ENCODE peak calls at places on chromosomes 7 and 10, in nine cellular contexts. C is suprapubic skin; D is dorsolateral prefrontal cortex; N is H9; I is CD4-positive, alpha-beta T cell; X is OCI-LY7; Z is RWPE1; H is left ventricle myocardium inferior; G is PC-9. S is an unnamed sample.

GRCh38 chr10:72263613-72264241 is 10.0 kb upstream of the DDIT4 start:
- DNase-seq in C (no peak), D (no peak), N (no peak), I (peak), X (peak), Z (no peak), H (no peak), G (peak), S (no peak)

GRCh38 chr10:132828681-132829080 is 42.7 kb upstream of the NKX6-2 start:
- DNase-seq in C (no peak), D (no peak), N (peak), I (no peak), X (no peak), Z (no peak), H (no peak), G (no peak), S (no peak)

GRCh38 chr7:132049462-132050304 is 493.3 kb upstream of the PODXL start:
- DNase-seq in C (no peak), D (no peak), N (peak), I (no peak), X (peak), Z (no peak), H (no peak), G (no peak), S (no peak)

GRCh38 chr10:484441-484924 is 205.0 kb downstream of the DIP2C start:
- DNase-seq in C (no peak), D (no peak), N (peak), I (peak), X (peak), Z (peak), H (no peak), G (no peak), S (no peak)

GRCh38 chr7:47301078-47301477 is 280.8 kb downstream of the TNS3 start:
- DNase-seq in C (no peak), D (no peak), N (peak), I (no peak), X (no peak), Z (no peak), H (no peak), G (no peak), S (no peak)

GRCh38 chr10:124559372-124560132 is 97.9 kb downstream of the LHPP start:
- DNase-seq in C (no peak), D (no peak), N (no peak), I (no peak), X (no peak), Z (no peak), H (no peak), G (no peak), S (no peak)

GRCh38 chr7:88090671-88091070 is 129.2 kb downstream of the SRI start:
- DNase-seq in C (no peak), D (no peak), N (no peak), I (no peak), X (no peak), Z (no peak), H (no peak), G (no peak), S (no peak)

GRCh38 chr7:12954374-12954773 is 266.9 kb downstream of the ARL4A start:
- DNase-seq in C (no peak), D (no peak), N (no peak), I (no peak), X (no peak), Z (no peak), H (no peak), G (no peak), S (no peak)

GRCh38 chr10:65769828-65770227 is 1156.0 kb upstream of the LRRTM3 start:
- DNase-seq in C (no peak), D (no peak), N (no peak), I (no peak), X (no peak), Z (no peak), H (no peak), G (no peak), S (no peak)

DNA sequence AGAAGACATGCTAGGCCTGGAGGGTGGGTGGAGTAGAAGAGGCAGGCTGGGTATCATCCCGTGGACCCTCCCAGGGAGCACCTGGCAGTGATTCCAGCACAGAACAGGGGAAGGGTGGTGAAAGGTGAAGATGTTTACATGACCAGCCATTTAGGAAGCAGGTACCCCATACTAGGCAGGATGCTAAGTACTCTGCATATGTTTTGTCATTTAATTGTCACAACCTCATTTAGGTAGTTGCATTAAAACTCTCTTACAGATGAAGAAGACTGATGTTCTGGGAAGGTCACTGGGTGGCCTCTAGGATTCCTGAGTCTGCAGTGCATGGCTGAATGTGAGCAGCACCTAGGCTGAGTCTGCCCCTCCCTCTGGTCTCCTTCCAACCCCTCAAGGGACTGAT is 15.2 kb downstream of the ITPRIP start:
- DNase-seq in C (no peak), D (no peak), N (peak), I (no peak), X (no peak), Z (no peak), H (no peak), G (no peak), S (peak)
- TF ChIP-seq CTCF in C (no peak), D (no peak), N (no peak), I (no peak), X (no peak), Z (no peak), H (no peak), G (no peak), S (no peak)

GRCh38 chr7:139896288-139896687 is 67.2 kb downstream of the TBXAS1 start:
- DNase-seq in C (no peak), D (no peak), N (no peak), I (no peak), X (no peak), Z (no peak), H (no peak), G (no peak), S (no peak)

GRCh38 chr7:139899328-139900020 is 70.4 kb downstream of the TBXAS1 start:
- DNase-seq in C (no peak), D (no peak), N (no peak), I (no peak), X (no peak), Z (no peak), H (no peak), G (no peak), S (no peak)

GRCh38 chr7:139895141-139895829 is 66.2 kb downstream of the TBXAS1 start:
- DNase-seq in C (no peak), D (no peak), N (no peak), I (no peak), X (no peak), Z (no peak), H (no peak), G (no peak), S (no peak)

GRCh38 chr7:139896831-139897230 is 67.8 kb downstream of the TBXAS1 start:
- DNase-seq in C (no peak), D (no peak), N (no peak), I (no peak), X (no peak), Z (no peak), H (no peak), G (no peak), S (no peak)

DNA sequence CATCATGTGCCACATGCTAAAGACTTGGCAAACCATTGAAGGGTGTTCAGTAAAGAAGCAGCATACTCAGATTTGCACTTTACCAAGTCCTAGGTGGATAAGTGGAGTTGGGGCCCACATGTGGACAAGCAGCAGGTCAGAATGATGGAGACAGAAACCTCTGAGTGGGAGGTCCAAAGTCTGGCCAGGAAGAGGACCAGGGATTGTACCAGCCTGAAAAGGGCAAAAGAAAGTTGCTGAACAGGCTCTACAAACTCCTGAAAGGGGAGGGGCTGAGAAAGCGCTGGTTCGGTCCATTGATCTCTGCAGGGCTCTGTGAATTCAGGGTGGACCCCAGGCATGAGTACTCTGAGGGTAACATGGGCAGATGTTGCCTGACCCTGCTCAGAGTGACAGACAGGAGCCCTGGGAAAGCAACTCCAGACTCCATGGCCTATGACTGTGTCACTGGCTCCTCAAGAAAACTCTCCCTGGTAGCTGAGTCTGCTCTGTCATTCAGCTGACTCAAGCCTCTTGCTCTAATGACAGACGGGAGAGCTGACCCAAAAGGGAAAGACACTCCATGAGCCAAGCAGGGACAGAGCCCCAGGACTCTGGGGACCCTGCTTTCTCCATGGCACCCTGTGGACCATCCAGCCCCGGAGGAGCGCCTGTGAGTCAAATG is 68.5 kb downstream of the TBXAS1 start:
- DNase-seq in C (no peak), D (no peak), N (no peak), I (no peak), X (no peak), Z (no peak), H (no peak), G (no peak), S (peak)
- TF ChIP-seq CTCF in C (no peak), D (no peak), N (no peak), I (no peak), X (no peak), Z (no peak), H (no peak), G (no peak), S (no peak)

GRCh38 chr10:63268139-63268797 is 135.1 kb downstream of the NRBF2 start:
- DNase-seq in C (no peak), D (no peak), N (no peak), I (no peak), X (no peak), Z (no peak), H (no peak), G (no peak), S (no peak)

GRCh38 chr10:63267414-63268138 is 134.4 kb downstream of the NRBF2 start:
- DNase-seq in C (no peak), D (no peak), N (no peak), I (no peak), X (peak), Z (peak), H (no peak), G (peak), S (no peak)

GRCh38 chr10:63266337-63267327 is 133.5 kb downstream of the NRBF2 start:
- DNase-seq in C (no peak), D (no peak), N (no peak), I (no peak), X (peak), Z (no peak), H (no peak), G (no peak), S (no peak)

GRCh38 chr10:63265646-63266207 is 132.6 kb downstream of the NRBF2 start:
- DNase-seq in C (no peak), D (no peak), N (no peak), I (no peak), X (no peak), Z (no peak), H (no peak), G (no peak), S (no peak)

DNA sequence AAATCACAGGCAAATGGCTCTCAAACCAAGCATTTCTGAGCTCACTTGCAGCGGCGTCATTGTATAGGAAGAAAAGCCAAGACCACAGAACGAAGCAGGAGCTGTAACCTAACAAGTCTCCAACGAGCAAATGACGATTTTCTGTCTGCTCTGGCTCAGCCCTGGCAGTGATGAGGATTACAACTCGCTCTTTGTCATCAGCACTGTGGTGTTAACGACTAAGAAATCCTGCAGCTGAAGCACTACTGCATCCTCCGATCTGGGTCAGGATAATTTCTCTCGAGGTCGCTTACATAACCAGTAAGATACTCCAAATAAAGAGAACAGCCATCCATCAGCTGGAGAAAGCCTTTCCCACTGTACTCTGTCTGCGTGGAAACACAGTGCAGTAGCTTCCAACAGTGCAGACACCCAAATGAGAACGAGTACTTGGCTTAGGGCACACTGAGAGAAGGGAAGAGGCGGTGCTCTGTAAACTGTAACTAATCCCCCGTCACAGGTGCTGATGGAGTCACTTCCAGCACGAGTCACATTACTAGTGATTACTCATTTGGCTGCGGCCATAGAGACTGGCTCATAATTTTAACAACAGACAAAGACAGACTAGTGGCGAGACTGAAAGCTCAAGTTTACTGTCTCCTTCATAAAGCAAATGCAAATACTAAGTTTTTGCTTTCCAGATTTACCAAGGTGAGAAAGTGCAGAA is 135.8 kb downstream of the NRBF2 start:
- DNase-seq in C (peak), D (peak), N (peak), I (peak), X (peak), Z (peak), H (peak), G (peak), S (peak)
- TF ChIP-seq CTCF in C (peak), D (peak), N (no peak), I (peak), X (peak), Z (peak), H (peak), G (peak), S (peak)

GRCh38 chr7:64636386-64636785 is 29.5 kb upstream of the ZNF107 start:
- DNase-seq in C (no peak), D (no peak), N (no peak), I (no peak), X (peak), Z (no peak), H (no peak), G (no peak), S (no peak)
- TF ChIP-seq CTCF in C (no peak), D (peak), N (peak), I (no peak), X (peak), Z (no peak), H (peak), G (peak), S (peak)

DNA sequence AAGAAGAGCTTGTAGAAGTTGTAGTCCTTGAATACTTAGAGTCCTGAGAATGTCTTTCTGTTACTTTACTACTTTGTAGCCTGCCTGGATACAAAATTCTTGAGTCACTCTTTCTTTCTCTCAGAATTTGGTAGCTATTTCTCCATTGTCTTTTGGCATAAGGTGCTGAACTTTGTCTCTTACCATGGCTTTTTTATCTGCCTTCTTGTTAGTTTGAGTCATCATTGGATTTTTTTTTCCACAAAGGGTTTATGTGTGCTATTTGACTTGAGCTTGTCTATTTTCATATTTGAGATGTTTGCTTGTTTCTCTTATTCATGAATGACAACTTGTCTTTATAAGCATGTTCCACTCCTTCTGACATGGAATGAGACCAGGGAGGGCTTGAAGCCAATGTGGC is 74.5 kb upstream of the EXOC6 start:
- DNase-seq in C (no peak), D (no peak), N (no peak), I (no peak), X (no peak), Z (no peak), H (no peak), G (no peak), S (no peak)
- TF ChIP-seq CTCF in C (no peak), D (no peak), N (no peak), I (no peak), X (no peak), Z (no peak), H (no peak), G (no peak), S (no peak)

GRCh38 chr7:28329616-28330373 is 82.5 kb upstream of the CREB5 start:
- DNase-seq in C (no peak), D (no peak), N (no peak), I (no peak), X (no peak), Z (no peak), H (no peak), G (no peak), S (no peak)
- TF ChIP-seq CTCF in C (no peak), D (no peak), N (no peak), I (no peak), X (no peak), Z (no peak), H (no peak), G (no peak), S (no peak)